ENCODE peak calls at places on chromosomes 13 and 19, in ten cellular contexts. K, R, I, N, F, G, M, S, U and D are unnamed samples.

GRCh38 chr13:93690139-93690538 is 463.5 kb downstream of the GPC6 start:
- DNase-seq in K (no peak), R (no peak), I (no peak), N (no peak), F (no peak), G (no peak), M (no peak), S (no peak), U (no peak), D (no peak)

GRCh38 chr19:29953352-29954247 is 11.6 kb downstream of the URI1 start:
- DNase-seq in K (no peak), R (no peak), I (no peak), N (no peak), F (no peak), G (no peak), M (no peak), S (no peak), U (no peak), D (no peak)

GRCh38 chr19:50875795-50876422 is 2.7 kb downstream of the KLK2 start:
- DNase-seq in K (no peak), R (no peak), I (no peak), N (no peak), F (no peak), G (no peak), M (peak; percentile 37), S (no peak), U (no peak), D (peak; percentile 34)

GRCh38 chr19:35142531-35143230 is 374 bp upstream of the FXYD7 start:
- DNase-seq in K (peak; percentile 67), R (peak; percentile 64), I (no peak), N (no peak), F (peak; percentile 43), G (no peak), M (peak; percentile 75), S (peak; percentile 91), U (peak; percentile 86), D (peak; percentile 61)

GRCh38 chr13:30832845-30833332 is 73.2 kb upstream of the MEDAG start:
- DNase-seq in K (peak; percentile 94), R (peak; percentile 88), I (peak; percentile 94), N (no peak), F (peak; percentile 75), G (peak; percentile 95), M (no peak), S (no peak), U (no peak), D (no peak)

GRCh38 chr13:29575098-29575497 is 20.4 kb downstream of the SLC7A1 start:
- DNase-seq in K (no peak), R (no peak), I (no peak), N (no peak), F (no peak), G (peak; percentile 52), M (no peak), S (no peak), U (no peak), D (no peak)

GRCh38 chr13:29767006-29767405 is 83.4 kb downstream of the UBL3 start:
- DNase-seq in K (no peak), R (no peak), I (no peak), N (no peak), F (no peak), G (no peak), M (no peak), S (no peak), U (no peak), D (no peak)

GRCh38 chr19:3330047-3330446 is 36.3 kb upstream of the NFIC start:
- DNase-seq in K (no peak), R (no peak), I (no peak), N (no peak), F (no peak), G (no peak), M (no peak), S (no peak), U (no peak), D (no peak)

GRCh38 chr13:91346848-91347211 is 657 bp upstream of the MIR17HG start:
- DNase-seq in K (peak; percentile 40), R (no peak), I (no peak), N (no peak), F (peak; percentile 39), G (peak; percentile 21), M (no peak), S (peak; percentile 71), U (no peak), D (no peak)

GRCh38 chr19:19475845-19476828 is 39.2 kb downstream of the TSSK6 start:
- DNase-seq in K (no peak), R (no peak), I (no peak), N (no peak), F (no peak), G (no peak), M (no peak), S (peak; percentile 34), U (no peak), D (no peak)

GRCh38 chr13:30561506-30561905 is 56.2 kb upstream of the USPL1 start:
- DNase-seq in K (no peak), R (no peak), I (no peak), N (no peak), F (no peak), G (no peak), M (no peak), S (no peak), U (no peak), D (no peak)

GRCh38 chr13:27139565-27139964 is 32.0 kb downstream of the USP12 start:
- DNase-seq in K (no peak), R (no peak), I (no peak), N (no peak), F (no peak), G (no peak), M (no peak), S (no peak), U (no peak), D (no peak)

GRCh38 chr19:10692673-10693264 is 8.5 kb upstream of the QTRT1 start:
- DNase-seq in K (no peak), R (no peak), I (no peak), N (no peak), F (no peak), G (no peak), M (no peak), S (no peak), U (no peak), D (no peak)
- TF ChIP-seq POLR2A in K (no peak), R (no peak), I (no peak), N (no peak), F (peak; percentile 29), G (no peak), M (no peak), S (peak; percentile 62), U (peak; percentile 58), D (peak; percentile 31)

GRCh38 chr19:48613852-48614435 is 932 bp downstream of the FAM83E start:
- DNase-seq in K (no peak), R (no peak), I (no peak), N (no peak), F (no peak), G (no peak), M (no peak), S (no peak), U (no peak), D (no peak)
- TF ChIP-seq POLR2AphosphoS5 in K (no peak), R (no peak), I (no peak), N (no peak), F (peak; percentile 43), G (no peak), M (peak; percentile 71), S (no peak), U (no peak), D (peak; percentile 72)

DNA sequence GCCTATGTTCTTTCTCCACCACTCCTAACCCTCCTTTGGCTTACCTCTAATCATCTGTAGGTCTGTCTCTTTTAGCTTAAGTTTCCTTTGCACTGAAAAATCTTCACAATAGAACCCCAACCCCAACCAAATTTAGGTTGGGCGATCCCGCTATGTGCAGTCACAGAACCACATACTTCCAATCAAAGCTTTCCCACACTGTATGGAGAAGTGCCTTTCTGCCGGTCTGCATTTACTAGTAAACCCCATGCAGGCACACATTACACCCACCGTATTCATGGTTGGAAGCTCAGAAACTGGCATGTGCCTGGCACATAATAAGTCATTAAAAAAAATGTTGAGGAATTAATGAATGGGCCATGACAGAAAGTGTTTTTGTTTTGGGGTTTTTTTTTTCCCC is 158.4 kb downstream of the KLF12 start:
- DNase-seq in K (no peak), R (no peak), I (no peak), N (no peak), F (no peak), G (no peak), M (no peak), S (no peak), U (no peak), D (no peak)
- TF ChIP-seq POLR2A in K (no peak), R (no peak), I (no peak), N (no peak), F (no peak), G (no peak), M (no peak), S (no peak), U (no peak), D (no peak)

GRCh38 chr13:49443327-49443688 is 556 bp downstream of the CAB39L start:
- DNase-seq in K (no peak), R (no peak), I (no peak), N (no peak), F (peak; percentile 54), G (peak; percentile 19), M (no peak), S (no peak), U (no peak), D (no peak)

GRCh38 chr13:49446473-49446872 is 2.4 kb downstream of the SETDB2 start:
- DNase-seq in K (no peak), R (no peak), I (no peak), N (no peak), F (no peak), G (no peak), M (no peak), S (no peak), U (no peak), D (no peak)

GRCh38 chr13:49443689-49444516 is at the start of the genes CAB39L and SETDB2:
- DNase-seq in K (peak; percentile 99), R (peak; percentile 99), I (peak; percentile 99), N (peak; percentile 100), F (peak; percentile 99), G (peak; percentile 100), M (peak; percentile 82), S (peak; percentile 90), U (peak; percentile 95), D (peak; percentile 83)

GRCh38 chr13:49441846-49442245 is 2.0 kb downstream of the CAB39L start:
- DNase-seq in K (no peak), R (no peak), I (no peak), N (no peak), F (peak; percentile 19), G (no peak), M (no peak), S (no peak), U (no peak), D (no peak)

DNA sequence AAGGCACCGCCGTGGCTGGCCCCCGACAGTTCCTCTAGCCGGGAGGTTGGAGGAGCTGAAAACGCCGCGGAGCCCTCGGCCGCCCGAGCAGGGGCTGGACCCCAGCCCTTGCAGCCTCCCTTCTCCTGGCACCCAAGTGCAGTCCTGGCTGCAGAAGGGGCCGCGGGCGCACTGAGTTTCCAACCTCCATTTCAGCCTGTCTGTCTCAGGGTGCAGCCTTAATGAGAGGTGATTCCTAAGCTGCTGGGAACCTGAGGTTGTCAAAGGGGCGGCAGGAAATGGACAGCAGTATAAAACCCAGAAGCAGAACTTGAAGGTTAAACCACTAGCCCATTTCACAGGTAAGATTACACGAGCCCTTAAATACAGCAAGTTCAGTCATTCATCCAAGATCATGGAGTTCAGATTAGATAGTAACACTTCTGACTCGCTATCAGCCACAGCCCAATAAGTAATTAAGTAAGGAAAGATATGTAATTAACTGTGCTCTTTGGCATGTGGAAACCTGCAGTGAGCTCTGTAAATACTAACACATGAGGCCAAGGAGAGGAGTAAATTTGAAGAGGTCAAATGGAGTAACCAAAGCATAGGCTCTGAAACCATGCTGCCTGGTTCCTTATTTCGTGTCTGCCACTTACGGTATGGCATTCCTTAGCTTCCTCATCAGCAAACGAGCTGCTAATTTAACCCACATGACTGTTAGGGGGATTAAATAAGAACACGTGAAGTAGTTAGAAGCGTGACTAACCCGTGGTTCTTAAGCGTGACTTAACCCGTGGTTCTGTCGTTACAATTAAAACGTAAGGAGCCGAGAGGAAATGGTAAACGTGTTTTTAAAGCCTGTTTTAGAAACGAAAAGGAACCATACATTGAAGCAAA is 682 bp downstream of the SETDB2 start:
- DNase-seq in K (peak; percentile 35), R (no peak), I (no peak), N (no peak), F (no peak), G (peak; percentile 32), M (no peak), S (peak; percentile 9), U (no peak), D (no peak)
- TF ChIP-seq POLR2AphosphoS5 in K (peak; percentile 83), R (peak; percentile 56), I (no peak), N (peak; percentile 70), F (no peak), G (peak; percentile 77), M (no peak), S (no peak), U (no peak), D (peak; percentile 7)